ENCODE peak calls at places on chromosomes 3 and 15, in eight cellular contexts. One of them, this sample, is unnamed.
A peak's percentile ranks its signal among the peaks of the same experiment; 100 is the strongest.

GRCh38 chr3:180390313-180390712 is 211.7 kb upstream of the TTC14 start:
- DNase-seq in stimulated activated CD4-positive, alpha-beta T cell treated with anti-CD3 and anti-CD28 coated beads, Interleukin-12 subunit alpha, Interleukin-12 subunit beta, amount 100 ng/mL, for 4 hours: no peak
- DNase-seq in cortex of kidney: no peak
- DNase-seq in RPMI8226: no peak
- DNase-seq in mucosa of gallbladder: no peak
- DNase-seq in activated naive CD4-positive, alpha-beta T cell treated with anti-CD3 and anti-CD28 coated beads for 36 hours: no peak
- DNase-seq in ascending aorta: no peak
- DNase-seq in NCI-H748 treated with DMSO at 0.1 percent for 48 hours: no peak
- DNase-seq in this sample: no peak

GRCh38 chr3:98827221-98827620 is 64.1 kb downstream of the ST3GAL6 start:
- DNase-seq in stimulated activated CD4-positive, alpha-beta T cell treated with anti-CD3 and anti-CD28 coated beads, Interleukin-12 subunit alpha, Interleukin-12 subunit beta, amount 100 ng/mL, for 4 hours: no peak
- DNase-seq in cortex of kidney: no peak
- DNase-seq in RPMI8226: no peak
- DNase-seq in mucosa of gallbladder: no peak
- DNase-seq in activated naive CD4-positive, alpha-beta T cell treated with anti-CD3 and anti-CD28 coated beads for 36 hours: no peak
- DNase-seq in ascending aorta: no peak
- DNase-seq in NCI-H748 treated with DMSO at 0.1 percent for 48 hours: no peak
- DNase-seq in this sample: no peak

GRCh38 chr3:156059950-156060501 is 60.4 kb upstream of the KCNAB1 start:
- DNase-seq in stimulated activated CD4-positive, alpha-beta T cell treated with anti-CD3 and anti-CD28 coated beads, Interleukin-12 subunit alpha, Interleukin-12 subunit beta, amount 100 ng/mL, for 4 hours: no peak
- DNase-seq in cortex of kidney: no peak
- DNase-seq in RPMI8226: no peak
- DNase-seq in mucosa of gallbladder: no peak
- DNase-seq in activated naive CD4-positive, alpha-beta T cell treated with anti-CD3 and anti-CD28 coated beads for 36 hours: no peak
- DNase-seq in ascending aorta: no peak
- DNase-seq in NCI-H748 treated with DMSO at 0.1 percent for 48 hours: no peak
- DNase-seq in this sample: no peak

GRCh38 chr3:107892960-107893359 is 197.9 kb downstream of the CD47 start:
- DNase-seq in stimulated activated CD4-positive, alpha-beta T cell treated with anti-CD3 and anti-CD28 coated beads, Interleukin-12 subunit alpha, Interleukin-12 subunit beta, amount 100 ng/mL, for 4 hours: no peak
- DNase-seq in cortex of kidney: no peak
- DNase-seq in RPMI8226: no peak
- DNase-seq in mucosa of gallbladder: no peak
- DNase-seq in activated naive CD4-positive, alpha-beta T cell treated with anti-CD3 and anti-CD28 coated beads for 36 hours: no peak
- DNase-seq in ascending aorta: no peak
- DNase-seq in NCI-H748 treated with DMSO at 0.1 percent for 48 hours: peak; percentile 74
- DNase-seq in this sample: no peak

GRCh38 chr3:50290116-50290745 is 2.0 kb downstream of the IFRD2 start:
- DNase-seq in stimulated activated CD4-positive, alpha-beta T cell treated with anti-CD3 and anti-CD28 coated beads, Interleukin-12 subunit alpha, Interleukin-12 subunit beta, amount 100 ng/mL, for 4 hours: no peak
- DNase-seq in cortex of kidney: no peak
- DNase-seq in RPMI8226: no peak
- DNase-seq in mucosa of gallbladder: no peak
- DNase-seq in activated naive CD4-positive, alpha-beta T cell treated with anti-CD3 and anti-CD28 coated beads for 36 hours: no peak
- DNase-seq in ascending aorta: peak; percentile 63
- DNase-seq in NCI-H748 treated with DMSO at 0.1 percent for 48 hours: no peak
- DNase-seq in this sample: no peak

GRCh38 chr15:49412821-49413220 is 10.2 kb upstream of the FGF7 start:
- DNase-seq in stimulated activated CD4-positive, alpha-beta T cell treated with anti-CD3 and anti-CD28 coated beads, Interleukin-12 subunit alpha, Interleukin-12 subunit beta, amount 100 ng/mL, for 4 hours: no peak
- DNase-seq in cortex of kidney: no peak
- DNase-seq in RPMI8226: no peak
- DNase-seq in mucosa of gallbladder: no peak
- DNase-seq in activated naive CD4-positive, alpha-beta T cell treated with anti-CD3 and anti-CD28 coated beads for 36 hours: no peak
- DNase-seq in ascending aorta: no peak
- DNase-seq in NCI-H748 treated with DMSO at 0.1 percent for 48 hours: no peak
- DNase-seq in this sample: no peak

GRCh38 chr3:66439666-66440344 is 61.0 kb downstream of the LRIG1 start:
- DNase-seq in stimulated activated CD4-positive, alpha-beta T cell treated with anti-CD3 and anti-CD28 coated beads, Interleukin-12 subunit alpha, Interleukin-12 subunit beta, amount 100 ng/mL, for 4 hours: no peak
- DNase-seq in cortex of kidney: no peak
- DNase-seq in RPMI8226: no peak
- DNase-seq in mucosa of gallbladder: no peak
- DNase-seq in activated naive CD4-positive, alpha-beta T cell treated with anti-CD3 and anti-CD28 coated beads for 36 hours: no peak
- DNase-seq in ascending aorta: no peak
- DNase-seq in NCI-H748 treated with DMSO at 0.1 percent for 48 hours: peak; percentile 46
- DNase-seq in this sample: no peak

GRCh38 chr3:5019411-5020261 is 40.4 kb downstream of the BHLHE40 start:
- DNase-seq in stimulated activated CD4-positive, alpha-beta T cell treated with anti-CD3 and anti-CD28 coated beads, Interleukin-12 subunit alpha, Interleukin-12 subunit beta, amount 100 ng/mL, for 4 hours: peak; percentile 59
- DNase-seq in cortex of kidney: no peak
- DNase-seq in RPMI8226: no peak
- DNase-seq in mucosa of gallbladder: no peak
- DNase-seq in activated naive CD4-positive, alpha-beta T cell treated with anti-CD3 and anti-CD28 coated beads for 36 hours: peak; percentile 89
- DNase-seq in ascending aorta: no peak
- DNase-seq in NCI-H748 treated with DMSO at 0.1 percent for 48 hours: no peak
- DNase-seq in this sample: no peak

GRCh38 chr3:11200679-11200952 is 46.3 kb downstream of the HRH1 start:
- DNase-seq in stimulated activated CD4-positive, alpha-beta T cell treated with anti-CD3 and anti-CD28 coated beads, Interleukin-12 subunit alpha, Interleukin-12 subunit beta, amount 100 ng/mL, for 4 hours: no peak
- DNase-seq in cortex of kidney: no peak
- DNase-seq in RPMI8226: no peak
- DNase-seq in mucosa of gallbladder: no peak
- DNase-seq in activated naive CD4-positive, alpha-beta T cell treated with anti-CD3 and anti-CD28 coated beads for 36 hours: no peak
- DNase-seq in ascending aorta: no peak
- DNase-seq in NCI-H748 treated with DMSO at 0.1 percent for 48 hours: no peak
- DNase-seq in this sample: no peak

GRCh38 chr3:96449803-96450202 is 364.6 kb upstream of the EPHA6 start:
- DNase-seq in stimulated activated CD4-positive, alpha-beta T cell treated with anti-CD3 and anti-CD28 coated beads, Interleukin-12 subunit alpha, Interleukin-12 subunit beta, amount 100 ng/mL, for 4 hours: no peak
- DNase-seq in cortex of kidney: no peak
- DNase-seq in RPMI8226: no peak
- DNase-seq in mucosa of gallbladder: peak; percentile 40
- DNase-seq in activated naive CD4-positive, alpha-beta T cell treated with anti-CD3 and anti-CD28 coated beads for 36 hours: no peak
- DNase-seq in ascending aorta: no peak
- DNase-seq in NCI-H748 treated with DMSO at 0.1 percent for 48 hours: peak; percentile 79
- DNase-seq in this sample: no peak

GRCh38 chr3:32934150-32934742 is 17.2 kb upstream of the CCR4 start:
- DNase-seq in stimulated activated CD4-positive, alpha-beta T cell treated with anti-CD3 and anti-CD28 coated beads, Interleukin-12 subunit alpha, Interleukin-12 subunit beta, amount 100 ng/mL, for 4 hours: no peak
- DNase-seq in cortex of kidney: no peak
- DNase-seq in RPMI8226: peak; percentile 21
- DNase-seq in mucosa of gallbladder: no peak
- DNase-seq in activated naive CD4-positive, alpha-beta T cell treated with anti-CD3 and anti-CD28 coated beads for 36 hours: peak; percentile 52
- DNase-seq in ascending aorta: peak; percentile 51
- DNase-seq in NCI-H748 treated with DMSO at 0.1 percent for 48 hours: no peak
- DNase-seq in this sample: no peak

GRCh38 chr3:125401402-125401801 is 26.3 kb upstream of the ZNF148 start:
- DNase-seq in stimulated activated CD4-positive, alpha-beta T cell treated with anti-CD3 and anti-CD28 coated beads, Interleukin-12 subunit alpha, Interleukin-12 subunit beta, amount 100 ng/mL, for 4 hours: no peak
- DNase-seq in cortex of kidney: no peak
- DNase-seq in RPMI8226: no peak
- DNase-seq in mucosa of gallbladder: no peak
- DNase-seq in activated naive CD4-positive, alpha-beta T cell treated with anti-CD3 and anti-CD28 coated beads for 36 hours: no peak
- DNase-seq in ascending aorta: no peak
- DNase-seq in NCI-H748 treated with DMSO at 0.1 percent for 48 hours: no peak
- DNase-seq in this sample: no peak

GRCh38 chr3:126112531-126113237 is 28.8 kb upstream of the SLC41A3 start:
- DNase-seq in stimulated activated CD4-positive, alpha-beta T cell treated with anti-CD3 and anti-CD28 coated beads, Interleukin-12 subunit alpha, Interleukin-12 subunit beta, amount 100 ng/mL, for 4 hours: no peak
- DNase-seq in cortex of kidney: no peak
- DNase-seq in RPMI8226: no peak
- DNase-seq in mucosa of gallbladder: no peak
- DNase-seq in activated naive CD4-positive, alpha-beta T cell treated with anti-CD3 and anti-CD28 coated beads for 36 hours: no peak
- DNase-seq in ascending aorta: peak; percentile 35
- DNase-seq in NCI-H748 treated with DMSO at 0.1 percent for 48 hours: no peak
- DNase-seq in this sample: no peak

GRCh38 chr3:155325263-155325835 is 31.9 kb upstream of the STRIT1 start:
- DNase-seq in stimulated activated CD4-positive, alpha-beta T cell treated with anti-CD3 and anti-CD28 coated beads, Interleukin-12 subunit alpha, Interleukin-12 subunit beta, amount 100 ng/mL, for 4 hours: no peak
- DNase-seq in cortex of kidney: no peak
- DNase-seq in RPMI8226: peak; percentile 48
- DNase-seq in mucosa of gallbladder: no peak
- DNase-seq in activated naive CD4-positive, alpha-beta T cell treated with anti-CD3 and anti-CD28 coated beads for 36 hours: no peak
- DNase-seq in ascending aorta: no peak
- DNase-seq in NCI-H748 treated with DMSO at 0.1 percent for 48 hours: no peak
- DNase-seq in this sample: no peak

GRCh38 chr3:140467104-140467577 is 210.7 kb upstream of the TRIM42 start:
- DNase-seq in stimulated activated CD4-positive, alpha-beta T cell treated with anti-CD3 and anti-CD28 coated beads, Interleukin-12 subunit alpha, Interleukin-12 subunit beta, amount 100 ng/mL, for 4 hours: no peak
- DNase-seq in cortex of kidney: no peak
- DNase-seq in RPMI8226: no peak
- DNase-seq in mucosa of gallbladder: no peak
- DNase-seq in activated naive CD4-positive, alpha-beta T cell treated with anti-CD3 and anti-CD28 coated beads for 36 hours: peak; percentile 46
- DNase-seq in ascending aorta: no peak
- DNase-seq in NCI-H748 treated with DMSO at 0.1 percent for 48 hours: no peak
- DNase-seq in this sample: no peak

GRCh38 chr15:56523521-56523920 is 58.6 kb upstream of the MNS1 start:
- DNase-seq in stimulated activated CD4-positive, alpha-beta T cell treated with anti-CD3 and anti-CD28 coated beads, Interleukin-12 subunit alpha, Interleukin-12 subunit beta, amount 100 ng/mL, for 4 hours: no peak
- DNase-seq in cortex of kidney: no peak
- DNase-seq in RPMI8226: no peak
- DNase-seq in mucosa of gallbladder: no peak
- DNase-seq in activated naive CD4-positive, alpha-beta T cell treated with anti-CD3 and anti-CD28 coated beads for 36 hours: no peak
- DNase-seq in ascending aorta: no peak
- DNase-seq in NCI-H748 treated with DMSO at 0.1 percent for 48 hours: no peak
- DNase-seq in this sample: no peak

GRCh38 chr15:78212546-78213424 is 21.6 kb downstream of the ACSBG1 start:
- DNase-seq in stimulated activated CD4-positive, alpha-beta T cell treated with anti-CD3 and anti-CD28 coated beads, Interleukin-12 subunit alpha, Interleukin-12 subunit beta, amount 100 ng/mL, for 4 hours: no peak
- DNase-seq in cortex of kidney: no peak
- DNase-seq in RPMI8226: no peak
- DNase-seq in mucosa of gallbladder: peak; percentile 68
- DNase-seq in activated naive CD4-positive, alpha-beta T cell treated with anti-CD3 and anti-CD28 coated beads for 36 hours: no peak
- DNase-seq in ascending aorta: peak; percentile 67
- DNase-seq in NCI-H748 treated with DMSO at 0.1 percent for 48 hours: no peak
- DNase-seq in this sample: no peak

GRCh38 chr3:70916375-70917055 is 604.1 kb upstream of the MDFIC2 start:
- DNase-seq in stimulated activated CD4-positive, alpha-beta T cell treated with anti-CD3 and anti-CD28 coated beads, Interleukin-12 subunit alpha, Interleukin-12 subunit beta, amount 100 ng/mL, for 4 hours: no peak
- DNase-seq in cortex of kidney: no peak
- DNase-seq in RPMI8226: no peak
- DNase-seq in mucosa of gallbladder: no peak
- DNase-seq in activated naive CD4-positive, alpha-beta T cell treated with anti-CD3 and anti-CD28 coated beads for 36 hours: no peak
- DNase-seq in ascending aorta: no peak
- DNase-seq in NCI-H748 treated with DMSO at 0.1 percent for 48 hours: no peak
- DNase-seq in this sample: no peak